ENCODE peak calls at places on chromosomes 11 and 22, in six cellular contexts. One of them, this sample, is unnamed.

GRCh38 chr11:104467414-104467813 is 303.5 kb upstream of the PDGFD start:
- DNase-seq in GM12865: no peak
- DNase-seq in WERI-Rb-1: no peak
- DNase-seq in esophagus squamous epithelium: no peak
- DNase-seq in AG09319: no peak
- DNase-seq in lower leg skin: no peak
- DNase-seq in this sample: no peak

GRCh38 chr11:72129381-72129780 is 6.1 kb upstream of the FOLR3 start:
- DNase-seq in GM12865: no peak
- DNase-seq in WERI-Rb-1: no peak
- DNase-seq in esophagus squamous epithelium: no peak
- DNase-seq in AG09319: no peak
- DNase-seq in lower leg skin: peak
- DNase-seq in this sample: no peak

GRCh38 chr22:49724030-49724892 is 103.4 kb downstream of the BRD1 start:
- DNase-seq in GM12865: no peak
- DNase-seq in WERI-Rb-1: peak
- DNase-seq in esophagus squamous epithelium: no peak
- DNase-seq in AG09319: no peak
- DNase-seq in lower leg skin: peak
- DNase-seq in this sample: no peak

GRCh38 chr22:37032535-37033460 is 13.3 kb downstream of the MPST start:
- DNase-seq in GM12865: no peak
- DNase-seq in WERI-Rb-1: no peak
- DNase-seq in esophagus squamous epithelium: no peak
- DNase-seq in AG09319: peak
- DNase-seq in lower leg skin: no peak
- DNase-seq in this sample: no peak

GRCh38 chr11:35210886-35211546 is 72.0 kb downstream of the CD44 start:
- DNase-seq in GM12865: no peak
- DNase-seq in WERI-Rb-1: no peak
- DNase-seq in esophagus squamous epithelium: no peak
- DNase-seq in AG09319: no peak
- DNase-seq in lower leg skin: no peak
- DNase-seq in this sample: no peak

GRCh38 chr11:2664886-2665746 is 34.7 kb downstream of the KCNQ1OT1 start:
- DNase-seq in GM12865: no peak
- DNase-seq in WERI-Rb-1: peak
- DNase-seq in esophagus squamous epithelium: no peak
- DNase-seq in AG09319: no peak
- DNase-seq in lower leg skin: peak
- DNase-seq in this sample: no peak

GRCh38 chr22:42086051-42086450 is 4.5 kb downstream of the NDUFA6 start:
- DNase-seq in GM12865: no peak
- DNase-seq in WERI-Rb-1: no peak
- DNase-seq in esophagus squamous epithelium: no peak
- DNase-seq in AG09319: no peak
- DNase-seq in lower leg skin: peak
- DNase-seq in this sample: no peak

GRCh38 chr11:94525933-94526332 is 13.7 kb downstream of the C11orf97 start:
- DNase-seq in GM12865: no peak
- DNase-seq in WERI-Rb-1: no peak
- DNase-seq in esophagus squamous epithelium: no peak
- DNase-seq in AG09319: no peak
- DNase-seq in lower leg skin: peak
- DNase-seq in this sample: peak

GRCh38 chr11:83175815-83176214 is 17.7 kb upstream of the ANKRD42 start:
- DNase-seq in GM12865: no peak
- DNase-seq in WERI-Rb-1: no peak
- DNase-seq in esophagus squamous epithelium: no peak
- DNase-seq in AG09319: no peak
- DNase-seq in lower leg skin: no peak
- DNase-seq in this sample: no peak

GRCh38 chr11:27028653-27029052 is 12.0 kb upstream of the BBOX1 start:
- DNase-seq in GM12865: no peak
- DNase-seq in WERI-Rb-1: no peak
- DNase-seq in esophagus squamous epithelium: no peak
- DNase-seq in AG09319: no peak
- DNase-seq in lower leg skin: no peak
- DNase-seq in this sample: no peak

GRCh38 chr22:42603427-42603826 is 11.3 kb downstream of the POLDIP3 start:
- DNase-seq in GM12865: no peak
- DNase-seq in WERI-Rb-1: no peak
- DNase-seq in esophagus squamous epithelium: no peak
- DNase-seq in AG09319: no peak
- DNase-seq in lower leg skin: no peak
- DNase-seq in this sample: no peak

GRCh38 chr22:42388130-42388797 is 43.9 kb downstream of the NFAM1 start:
- DNase-seq in GM12865: peak
- DNase-seq in WERI-Rb-1: peak
- DNase-seq in esophagus squamous epithelium: no peak
- DNase-seq in AG09319: no peak
- DNase-seq in lower leg skin: no peak
- DNase-seq in this sample: no peak

GRCh38 chr22:46107089-46107664 is 43.1 kb upstream of the PPARA start:
- DNase-seq in GM12865: no peak
- DNase-seq in WERI-Rb-1: no peak
- DNase-seq in esophagus squamous epithelium: no peak
- DNase-seq in AG09319: no peak
- DNase-seq in lower leg skin: no peak
- DNase-seq in this sample: no peak

GRCh38 chr11:18566406-18566805 is 22.1 kb downstream of the UEVLD start:
- DNase-seq in GM12865: no peak
- DNase-seq in WERI-Rb-1: no peak
- DNase-seq in esophagus squamous epithelium: no peak
- DNase-seq in AG09319: no peak
- DNase-seq in lower leg skin: no peak
- DNase-seq in this sample: no peak
- TF ChIP-seq CTCF in GM12865: no peak
- TF ChIP-seq CTCF in WERI-Rb-1: no peak
- TF ChIP-seq CTCF in esophagus squamous epithelium: no peak
- TF ChIP-seq CTCF in AG09319: no peak
- TF ChIP-seq CTCF in lower leg skin: no peak
- TF ChIP-seq CTCF in this sample: no peak

DNA sequence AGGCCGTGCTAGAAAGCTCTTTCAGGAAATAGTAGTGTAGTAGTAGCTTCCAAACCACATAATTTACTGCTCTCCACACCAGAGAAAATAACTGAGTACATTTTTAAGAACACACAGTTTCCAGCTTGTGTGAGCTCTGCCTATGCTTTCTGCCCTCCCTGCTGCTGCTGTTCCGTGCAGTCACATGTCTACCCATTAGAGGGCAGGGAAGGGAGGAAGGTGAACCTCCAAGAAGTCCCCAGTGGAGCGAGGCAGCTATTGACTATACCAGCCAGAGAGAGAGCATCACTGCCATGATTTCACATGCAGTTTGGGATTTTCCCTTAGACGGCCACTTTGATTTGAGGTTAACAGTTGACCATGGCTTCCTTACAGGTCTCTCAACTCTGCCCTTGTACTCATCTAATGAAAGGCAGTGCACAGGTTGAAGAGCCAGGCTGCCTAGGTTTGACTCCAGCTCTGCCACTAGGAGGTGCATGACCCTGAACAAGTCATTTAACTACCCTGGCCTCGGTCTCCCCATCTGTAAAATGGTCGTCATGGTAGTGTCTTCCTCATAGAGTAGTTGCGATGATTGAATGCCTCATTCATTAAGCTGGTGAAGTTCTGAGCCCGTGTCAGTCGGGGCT is 19.7 kb upstream of the CTTN start:
- DNase-seq in GM12865: peak
- DNase-seq in WERI-Rb-1: no peak
- DNase-seq in esophagus squamous epithelium: no peak
- DNase-seq in AG09319: no peak
- DNase-seq in lower leg skin: peak
- DNase-seq in this sample: no peak
- TF ChIP-seq CTCF in GM12865: peak
- TF ChIP-seq CTCF in WERI-Rb-1: no peak
- TF ChIP-seq CTCF in esophagus squamous epithelium: no peak
- TF ChIP-seq CTCF in AG09319: no peak
- TF ChIP-seq CTCF in lower leg skin: no peak
- TF ChIP-seq CTCF in this sample: no peak

GRCh38 chr11:12503886-12504285 is 126.5 kb downstream of the PARVA start:
- DNase-seq in GM12865: no peak
- DNase-seq in WERI-Rb-1: no peak
- DNase-seq in esophagus squamous epithelium: no peak
- DNase-seq in AG09319: no peak
- DNase-seq in lower leg skin: no peak
- DNase-seq in this sample: no peak
- TF ChIP-seq CTCF in GM12865: no peak
- TF ChIP-seq CTCF in WERI-Rb-1: no peak
- TF ChIP-seq CTCF in esophagus squamous epithelium: no peak
- TF ChIP-seq CTCF in AG09319: no peak
- TF ChIP-seq CTCF in lower leg skin: no peak
- TF ChIP-seq CTCF in this sample: no peak

GRCh38 chr11:10930224-10930960 is 72.5 kb upstream of the ZBED5 start:
- DNase-seq in GM12865: no peak
- DNase-seq in WERI-Rb-1: peak
- DNase-seq in esophagus squamous epithelium: no peak
- DNase-seq in AG09319: no peak
- DNase-seq in lower leg skin: no peak
- DNase-seq in this sample: no peak
- TF ChIP-seq CTCF in GM12865: no peak
- TF ChIP-seq CTCF in WERI-Rb-1: no peak
- TF ChIP-seq CTCF in esophagus squamous epithelium: no peak
- TF ChIP-seq CTCF in AG09319: no peak
- TF ChIP-seq CTCF in lower leg skin: no peak
- TF ChIP-seq CTCF in this sample: no peak

DNA sequence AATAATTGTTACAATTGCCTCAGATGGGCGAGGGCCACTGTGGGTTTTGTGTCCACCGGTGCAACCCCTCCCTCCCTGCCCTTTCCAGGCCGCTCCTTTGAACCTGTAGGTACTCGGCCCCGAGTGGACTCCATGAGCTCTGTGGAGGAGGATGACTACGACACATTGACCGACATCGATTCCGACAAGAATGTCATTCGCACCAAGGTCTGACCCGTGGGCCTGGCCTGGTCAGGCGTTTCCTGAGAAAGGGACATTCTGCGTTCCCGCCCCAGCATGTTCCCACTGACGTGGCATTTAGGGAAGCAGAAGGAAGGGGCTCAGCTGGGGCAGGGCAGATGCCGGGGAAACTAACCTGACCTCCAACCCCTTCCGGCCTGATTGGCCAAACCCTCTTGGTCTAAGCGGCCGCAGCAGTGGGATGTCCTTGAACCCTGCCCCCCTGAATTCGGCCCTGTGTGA is 10.1 kb downstream of the SIDT2 start:
- DNase-seq in GM12865: no peak
- DNase-seq in WERI-Rb-1: no peak
- DNase-seq in esophagus squamous epithelium: no peak
- DNase-seq in AG09319: no peak
- DNase-seq in lower leg skin: peak
- DNase-seq in this sample: peak
- TF ChIP-seq CTCF in GM12865: no peak
- TF ChIP-seq CTCF in WERI-Rb-1: no peak
- TF ChIP-seq CTCF in esophagus squamous epithelium: no peak
- TF ChIP-seq CTCF in AG09319: no peak
- TF ChIP-seq CTCF in lower leg skin: no peak
- TF ChIP-seq CTCF in this sample: no peak

GRCh38 chr11:55726715-55727324 is 46.4 kb upstream of the OR5D13 start:
- DNase-seq in GM12865: peak
- DNase-seq in WERI-Rb-1: peak
- DNase-seq in esophagus squamous epithelium: no peak
- DNase-seq in AG09319: no peak
- DNase-seq in lower leg skin: no peak
- DNase-seq in this sample: no peak
- TF ChIP-seq CTCF in GM12865: peak
- TF ChIP-seq CTCF in WERI-Rb-1: peak
- TF ChIP-seq CTCF in esophagus squamous epithelium: no peak
- TF ChIP-seq CTCF in AG09319: no peak
- TF ChIP-seq CTCF in lower leg skin: no peak
- TF ChIP-seq CTCF in this sample: no peak

GRCh38 chr11:88259431-88259830 is 78.1 kb downstream of the CTSC start:
- DNase-seq in GM12865: no peak
- DNase-seq in WERI-Rb-1: no peak
- DNase-seq in esophagus squamous epithelium: no peak
- DNase-seq in AG09319: no peak
- DNase-seq in lower leg skin: no peak
- DNase-seq in this sample: no peak
- TF ChIP-seq CTCF in GM12865: no peak
- TF ChIP-seq CTCF in WERI-Rb-1: no peak
- TF ChIP-seq CTCF in esophagus squamous epithelium: no peak
- TF ChIP-seq CTCF in AG09319: no peak
- TF ChIP-seq CTCF in lower leg skin: no peak
- TF ChIP-seq CTCF in this sample: no peak

DNA sequence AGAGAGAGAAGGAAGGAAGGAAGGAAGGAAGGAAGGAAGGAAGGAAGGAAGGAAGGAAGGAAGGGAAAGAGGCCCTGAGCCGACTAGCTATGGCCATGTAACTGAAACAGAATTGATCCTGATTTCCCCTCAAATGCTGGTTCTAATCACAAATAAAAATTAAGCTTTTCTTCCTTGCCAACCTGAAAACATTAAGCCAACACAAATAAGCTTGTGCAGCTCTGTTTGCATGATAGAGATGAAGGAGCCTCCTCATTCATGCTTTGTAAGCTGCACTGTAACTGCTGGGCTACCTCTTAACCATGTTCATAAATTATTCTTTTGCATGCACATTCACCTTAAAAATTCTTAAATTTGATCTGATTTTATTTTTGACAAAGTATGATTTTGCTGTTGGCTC is 27.7 kb upstream of the APOL5 start:
- DNase-seq in GM12865: no peak
- DNase-seq in WERI-Rb-1: no peak
- DNase-seq in esophagus squamous epithelium: no peak
- DNase-seq in AG09319: no peak
- DNase-seq in lower leg skin: no peak
- DNase-seq in this sample: no peak
- TF ChIP-seq CTCF in GM12865: no peak
- TF ChIP-seq CTCF in WERI-Rb-1: no peak
- TF ChIP-seq CTCF in esophagus squamous epithelium: no peak
- TF ChIP-seq CTCF in AG09319: no peak
- TF ChIP-seq CTCF in lower leg skin: no peak
- TF ChIP-seq CTCF in this sample: no peak

This sample was measured in omental fat pad.